ENCODE peak calls at places on chromosomes 1 and 21, in nine cellular contexts. E, G, B, Z, O, W, A, I and D are unnamed samples.

GRCh38 chr1:64864018-64864945 is 102.1 kb downstream of the JAK1 start:
- DNase-seq in Z (peak; percentile 82), G (peak; percentile 97), B (peak; percentile 42), I (peak; percentile 67), E (peak; percentile 65), O (peak; percentile 68), A (peak; percentile 76), W (peak; percentile 81), D (peak; percentile 95)

GRCh38 chr1:224894915-224895314 is 34.6 kb upstream of the DNAH14 start:
- DNase-seq in O (no peak), Z (no peak), A (no peak), E (no peak), I (no peak), W (no peak), B (peak; percentile 13), G (peak; percentile 15), D (peak; percentile 38)

GRCh38 chr1:84510668-84511067 is 4.3 kb upstream of the GNG5 start:
- DNase-seq in Z (no peak), E (no peak), B (no peak), I (no peak), O (no peak), G (no peak), W (no peak), A (no peak), D (no peak)

GRCh38 chr1:64598100-64598571 is 128.2 kb downstream of the CACHD1 start:
- DNase-seq in G (no peak), O (no peak), A (no peak), B (peak; percentile 44), I (no peak), E (no peak), W (no peak), Z (no peak), D (no peak)

GRCh38 chr21:26739189-26739588 is 106.0 kb downstream of the ADAMTS1 start:
- DNase-seq in B (peak; percentile 73), W (no peak), O (no peak), I (no peak), A (no peak), G (no peak), Z (no peak), E (no peak), D (no peak)

GRCh38 chr21:15614757-15615156 is 115.0 kb upstream of the USP25 start:
- DNase-seq in Z (no peak), I (no peak), E (no peak), G (no peak), W (no peak), B (peak; percentile 14), O (no peak), A (no peak), D (no peak)

GRCh38 chr1:234599617-234600417 is 10.2 kb downstream of the IRF2BP2 start:
- DNase-seq in G (peak; percentile 88), Z (peak; percentile 94), I (peak; percentile 89), B (peak; percentile 92), O (peak; percentile 83), E (peak; percentile 92), W (peak; percentile 89), A (peak; percentile 97), D (peak; percentile 95)

GRCh38 chr1:20472860-20473711 is 12.9 kb downstream of the CAMK2N1 start:
- DNase-seq in W (no peak), A (no peak), I (peak; percentile 70), E (peak; percentile 70), B (peak; percentile 76), O (no peak), G (peak; percentile 55), Z (no peak), D (peak; percentile 14)

GRCh38 chr1:200108659-200109058 is 81.1 kb downstream of the NR5A2 start:
- DNase-seq in B (no peak), G (no peak), E (no peak), A (no peak), W (no peak), O (no peak), I (no peak), Z (no peak), D (no peak)

GRCh38 chr1:37477198-37477931 is 3.0 kb downstream of the ZC3H12A start:
- DNase-seq in G (peak; percentile 63), Z (peak; percentile 84), O (no peak), A (no peak), B (peak; percentile 67), I (no peak), W (peak; percentile 68), E (no peak), D (peak; percentile 63)

GRCh38 chr1:10519016-10519417 is 44.3 kb downstream of the PEX14 start:
- DNase-seq in G (no peak), E (no peak), Z (no peak), I (no peak), A (no peak), B (no peak), O (no peak), W (no peak), D (no peak)

GRCh38 chr1:36450919-36451305 is 661 bp upstream of the OSCP1 start:
- DNase-seq in W (no peak), G (no peak), A (no peak), Z (no peak), B (no peak), I (no peak), O (no peak), E (no peak), D (no peak)

GRCh38 chr1:16903054-16903453 is 7.3 kb downstream of the RNU1-2 start:
- DNase-seq in B (peak; percentile 66), G (peak; percentile 29), Z (no peak), E (no peak), O (no peak), W (no peak), I (no peak), A (peak; percentile 63), D (peak; percentile 55)

GRCh38 chr21:31354604-31355443 is 10.8 kb upstream of the TIAM1 start:
- DNase-seq in B (peak; percentile 57), W (no peak), G (no peak), Z (no peak), O (peak; percentile 81), I (no peak), A (no peak), E (no peak), D (no peak)

GRCh38 chr1:17837631-17838030 is 82.5 kb downstream of the ACTL8 start:
- DNase-seq in Z (no peak), A (peak; percentile 10), W (no peak), E (no peak), G (no peak), I (no peak), B (peak; percentile 49), O (no peak), D (no peak)

GRCh38 chr1:7943295-7943694 is 2.7 kb upstream of the TNFRSF9 start:
- DNase-seq in W (no peak), Z (no peak), O (no peak), E (no peak), G (no peak), A (no peak), I (no peak), B (no peak), D (no peak)

GRCh38 chr21:37060296-37060695 is 12.6 kb downstream of the PIGP start:
- DNase-seq in Z (peak; percentile 41), G (peak; percentile 26), I (peak; percentile 27), W (no peak), E (no peak), O (peak; percentile 48), A (peak; percentile 73), B (peak; percentile 89), D (peak; percentile 68)

DNA sequence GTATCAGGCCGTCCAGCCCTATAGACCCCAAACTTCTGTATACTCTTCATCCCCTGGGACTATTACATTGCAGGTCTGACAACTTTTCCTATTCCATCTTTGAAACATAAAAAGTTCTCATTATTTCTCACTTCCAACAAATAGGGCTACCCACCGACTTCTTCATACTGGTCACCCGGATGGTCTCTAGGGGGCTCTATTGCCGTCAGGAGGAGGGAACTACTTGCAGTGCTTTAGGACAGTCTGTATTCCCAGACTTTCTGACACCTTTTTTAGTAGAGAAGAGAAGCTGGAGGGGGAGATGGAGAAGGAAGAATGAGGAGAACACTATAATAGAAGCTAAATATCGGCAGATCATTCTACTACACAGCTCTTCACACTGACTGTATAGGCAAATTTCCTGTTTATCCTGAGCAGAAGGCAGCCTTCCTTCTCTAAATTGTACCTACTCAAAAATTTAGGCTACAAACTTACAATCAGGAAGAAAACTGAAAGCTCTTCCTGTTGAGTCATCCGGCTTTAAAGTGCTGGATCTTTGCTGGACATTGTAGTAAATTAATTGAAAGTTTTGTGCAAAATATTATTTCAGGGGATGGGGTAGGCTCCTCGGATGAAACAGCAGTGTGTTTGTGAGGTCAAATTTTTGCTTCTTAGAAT is 54.6 kb downstream of the CDC7 start:
- DNase-seq in A (no peak), G (no peak), O (no peak), I (no peak), W (no peak), Z (no peak), E (no peak), B (peak; percentile 52), D (no peak)
- TF ChIP-seq CTCF in A (no peak), G (no peak), O (no peak), I (no peak), W (peak; percentile 21), Z (peak; percentile 20), E (peak; percentile 51), B (no peak), D (no peak)

GRCh38 chr1:109750920-109751319 is 10.1 kb upstream of the GSTM3 start:
- DNase-seq in G (no peak), W (no peak), A (no peak), I (no peak), E (no peak), B (no peak), O (no peak), Z (no peak), D (no peak)
- TF ChIP-seq CTCF in G (no peak), W (no peak), A (no peak), I (no peak), E (no peak), B (no peak), O (no peak), Z (no peak), D (no peak)

DNA sequence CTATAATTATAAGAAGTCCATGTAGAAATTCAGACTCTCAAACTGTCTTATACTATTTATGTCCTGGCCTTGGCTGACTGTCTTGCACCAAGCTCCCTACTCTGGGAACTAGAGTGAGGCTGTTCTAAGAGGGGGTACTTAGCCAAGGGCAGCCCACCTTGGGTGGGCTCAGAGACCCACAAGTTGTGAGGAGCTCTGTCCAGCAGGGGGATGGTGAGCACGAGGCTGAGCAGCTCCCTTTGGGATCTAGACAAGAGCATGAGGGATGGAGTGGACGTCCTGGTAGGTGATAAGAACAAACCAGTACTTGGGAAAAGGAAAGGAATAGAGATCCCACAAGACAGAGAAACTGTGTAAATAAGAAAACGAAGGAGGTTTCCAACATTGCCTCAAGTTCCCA is 127.1 kb upstream of the SLC44A3 start:
- DNase-seq in W (no peak), E (no peak), B (no peak), A (no peak), Z (no peak), I (no peak), O (no peak), G (no peak), D (no peak)
- TF ChIP-seq CTCF in W (no peak), E (no peak), B (no peak), A (no peak), Z (no peak), I (no peak), O (no peak), G (no peak), D (no peak)

GRCh38 chr1:27430903-27431653 is 38.7 kb downstream of the GPR3 start:
- DNase-seq in O (no peak), E (no peak), A (no peak), Z (no peak), I (peak; percentile 50), W (no peak), G (peak; percentile 69), B (peak; percentile 49), D (peak; percentile 64)
- TF ChIP-seq CTCF in O (no peak), E (peak; percentile 32), A (no peak), Z (no peak), I (peak; percentile 46), W (no peak), G (no peak), B (no peak), D (no peak)

GRCh38 chr1:184242507-184242943 is 144.3 kb upstream of the C1orf21 start:
- DNase-seq in A (no peak), Z (no peak), I (peak; percentile 27), O (no peak), B (peak; percentile 48), E (no peak), G (no peak), W (no peak), D (no peak)
- TF ChIP-seq CTCF in A (no peak), Z (peak; percentile 41), I (peak; percentile 70), O (no peak), B (no peak), E (peak; percentile 54), G (no peak), W (peak; percentile 36), D (no peak)